ENCODE peak calls at places on chromosomes 11 and 22, in four cellular contexts. H is heart left ventricle, W is type B pancreatic cell, E is kidney. A is an unnamed sample.
A peak's percentile ranks its signal among the peaks of the same experiment; 100 is the strongest.

GRCh38 chr11:85854557-85855340 is 434 bp upstream of the CCDC83 start:
- DNase-seq in H (peak; percentile 96), E (peak; percentile 98), W (peak; percentile 97), A (peak; percentile 97)

GRCh38 chr11:86698634-86699033 is 26.2 kb upstream of the ME3 start:
- DNase-seq in H (no peak), W (no peak), E (no peak), A (no peak)

GRCh38 chr11:18623707-18624106 is 10.4 kb downstream of the SPTY2D1 start:
- DNase-seq in H (no peak), E (no peak), W (no peak), A (no peak)

GRCh38 chr11:63614136-63614664 is at the start of gene PLAAT3:
- DNase-seq in E (peak; percentile 94), W (no peak), H (peak; percentile 91), A (no peak)

GRCh38 chr11:120303004-120303637 is 22.0 kb upstream of the TLCD5 start:
- DNase-seq in W (no peak), H (peak; percentile 75), E (no peak), A (no peak)

GRCh38 chr11:31557991-31558390 is 48.4 kb downstream of the ELP4 start:
- DNase-seq in W (no peak), H (no peak), E (no peak), A (no peak)

GRCh38 chr11:115605397-115606222 is 101.4 kb upstream of the CADM1 start:
- DNase-seq in E (no peak), W (no peak), H (no peak), A (no peak)

GRCh38 chr11:45209904-45210699 is 63.7 kb downstream of the PRDM11 start:
- DNase-seq in E (peak; percentile 96), W (no peak), H (peak; percentile 91), A (no peak)

GRCh38 chr11:106076421-106076922 is 675 bp downstream of the KBTBD3 start:
- DNase-seq in W (no peak), H (no peak), E (no peak), A (no peak)

GRCh38 chr11:11786771-11787170 is 55.0 kb upstream of the USP47 start:
- DNase-seq in E (no peak), H (no peak), W (no peak), A (no peak)

GRCh38 chr22:50007057-50007511 is 5.5 kb downstream of the IL17REL start:
- DNase-seq in W (no peak), H (no peak), E (no peak), A (no peak)

GRCh38 chr11:19453893-19454292 is 213.1 kb upstream of the E2F8 start:
- DNase-seq in E (no peak), H (no peak), W (no peak), A (no peak)

GRCh38 chr11:1384206-1384965 is 5.3 kb upstream of the BRSK2 start:
- DNase-seq in E (peak; percentile 41), W (no peak), H (peak; percentile 23), A (no peak)

GRCh38 chr11:94776351-94777321 is 8.5 kb downstream of the AMOTL1 start:
- DNase-seq in E (no peak), H (no peak), W (no peak), A (no peak)

GRCh38 chr11:64449381-64450167 is 90.6 kb downstream of the RPS6KA4 start:
- DNase-seq in W (no peak), H (peak; percentile 75), E (no peak), A (no peak)

GRCh38 chr11:8963569-8964323 is 496 bp downstream of the TMEM9B start:
- DNase-seq in W (peak; percentile 73), H (peak; percentile 88), E (peak; percentile 94), A (peak; percentile 87)

GRCh38 chr11:70697701-70698100 is 299.4 kb downstream of the CTTN start:
- DNase-seq in H (no peak), W (no peak), E (peak; percentile 60), A (no peak)

GRCh38 chr11:57210731-57211335 is 26.2 kb downstream of the APLNR start:
- DNase-seq in E (peak; percentile 78), W (no peak), H (no peak), A (no peak)

DNA sequence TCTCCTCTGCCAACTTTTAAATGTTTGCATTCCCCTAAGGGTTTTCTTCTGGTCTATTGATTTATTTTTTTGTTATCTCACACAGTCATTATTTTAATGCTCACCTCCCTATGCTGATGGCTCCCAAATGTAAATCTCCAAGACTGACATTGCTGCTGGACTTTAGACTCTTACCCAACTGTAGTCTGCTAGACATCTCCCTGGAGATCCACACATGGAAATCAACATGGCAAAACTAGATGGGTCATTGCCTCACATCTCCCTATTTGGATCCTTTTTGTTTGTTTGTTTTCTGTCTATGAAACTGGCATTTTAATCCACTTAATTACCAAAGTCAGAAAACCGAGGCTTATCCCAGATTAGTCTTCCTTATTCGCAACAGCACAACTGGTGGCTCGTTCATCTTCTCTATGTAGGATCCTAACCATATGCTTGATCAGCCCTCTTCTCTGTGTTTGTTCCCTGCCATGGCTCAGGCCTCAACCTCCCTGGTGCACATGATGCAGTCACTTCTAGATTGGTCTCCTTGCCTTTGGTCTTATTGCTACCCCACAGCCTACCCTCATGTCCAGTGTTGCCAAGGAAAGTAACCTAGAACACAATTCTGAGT is 37.3 kb downstream of the SC5D start:
- DNase-seq in W (no peak), H (no peak), E (no peak), A (no peak)
- TF ChIP-seq CTCF in W (no peak), H (no peak), E (no peak), A (no peak)

GRCh38 chr11:68798221-68798813 is 43.4 kb downstream of the CPT1A start:
- DNase-seq in W (no peak), H (no peak), E (no peak), A (no peak)
- TF ChIP-seq CTCF in W (peak; percentile 79), H (peak; percentile 40), E (peak; percentile 49), A (peak; percentile 62)

DNA sequence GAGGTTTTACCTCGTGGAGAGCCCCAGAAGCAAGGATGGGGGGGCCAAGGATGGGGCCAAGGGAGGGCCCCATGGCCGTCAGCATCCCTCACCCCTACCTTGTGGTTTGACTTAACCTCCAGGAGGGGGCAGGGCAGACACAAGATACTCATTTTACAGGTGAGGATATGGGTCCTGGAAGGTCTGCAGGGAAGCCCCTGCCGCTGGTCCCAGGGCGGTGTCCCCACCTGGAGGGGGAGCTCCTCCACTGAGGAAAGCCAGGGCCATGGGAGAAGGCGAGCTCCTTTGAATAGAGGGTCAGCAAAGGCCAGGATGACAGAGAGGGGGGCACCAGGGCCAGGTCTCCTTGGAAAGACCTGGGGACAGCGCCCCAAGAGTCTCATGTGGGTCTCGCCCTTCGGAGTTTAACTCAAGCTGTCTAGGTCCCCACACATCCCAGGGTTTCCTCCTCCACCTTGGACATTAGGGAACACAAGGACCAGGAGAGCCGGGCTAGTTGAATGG is 5.9 kb upstream of the ADORA2A start:
- DNase-seq in H (no peak), E (no peak), W (no peak), A (no peak)
- TF ChIP-seq CTCF in H (no peak), E (peak; percentile 25), W (peak; percentile 43), A (peak; percentile 31)

GRCh38 chr22:21931056-21931455 is 21.6 kb downstream of the PPM1F start:
- DNase-seq in W (peak; percentile 59), H (no peak), E (no peak), A (no peak)
- TF ChIP-seq CTCF in W (no peak), H (no peak), E (no peak), A (no peak)

GRCh38 chr11:36155770-36156485 is 133.3 kb downstream of the COMMD9 start:
- DNase-seq in W (no peak), H (no peak), E (no peak), A (no peak)
- TF ChIP-seq CTCF in W (no peak), H (no peak), E (no peak), A (no peak)

GRCh38 chr11:21511835-21512440 is 680.9 kb upstream of the ANO5 start:
- DNase-seq in H (no peak), E (no peak), W (peak; percentile 73), A (no peak)
- TF ChIP-seq CTCF in H (peak; percentile 20), E (peak; percentile 66), W (peak; percentile 79), A (peak; percentile 57)

A was measured in osteocyte.